ENCODE peak calls at places on chromosomes 6 and 20, in six cellular contexts. One of them, this sample, is unnamed.

GRCh38 chr6:163922562-163922961 is 508.0 kb downstream of the QKI start:
- DNase-seq in adrenal gland: no peak
- DNase-seq in GM12892: no peak
- DNase-seq in body of pancreas: no peak
- DNase-seq in esophagus muscularis mucosa: no peak
- DNase-seq in breast epithelium: no peak
- DNase-seq in this sample: no peak

GRCh38 chr6:161151660-161152526 is 122.0 kb downstream of the AGPAT4 start:
- DNase-seq in breast epithelium: no peak
- DNase-seq in body of pancreas: no peak
- DNase-seq in GM12892: no peak
- DNase-seq in esophagus muscularis mucosa: no peak
- DNase-seq in adrenal gland: no peak
- DNase-seq in this sample: no peak

GRCh38 chr6:126052485-126052884 is 66.1 kb downstream of the TRMT11 start:
- DNase-seq in body of pancreas: no peak
- DNase-seq in GM12892: no peak
- DNase-seq in adrenal gland: peak; percentile 31
- DNase-seq in esophagus muscularis mucosa: no peak
- DNase-seq in breast epithelium: no peak
- DNase-seq in this sample: peak; percentile 42

GRCh38 chr6:19837511-19838441 is 606 bp downstream of the ID4 start:
- DNase-seq in esophagus muscularis mucosa: no peak
- DNase-seq in GM12892: no peak
- DNase-seq in adrenal gland: no peak
- DNase-seq in body of pancreas: peak; percentile 60
- DNase-seq in breast epithelium: peak; percentile 37
- DNase-seq in this sample: no peak

GRCh38 chr6:105759946-105760345 is 326.2 kb upstream of the PRDM1 start:
- DNase-seq in adrenal gland: no peak
- DNase-seq in body of pancreas: no peak
- DNase-seq in esophagus muscularis mucosa: no peak
- DNase-seq in GM12892: no peak
- DNase-seq in breast epithelium: no peak
- DNase-seq in this sample: no peak

GRCh38 chr6:31203345-31203979 is 33.0 kb upstream of the POU5F1 start:
- DNase-seq in breast epithelium: peak; percentile 54
- DNase-seq in body of pancreas: peak; percentile 33
- DNase-seq in esophagus muscularis mucosa: no peak
- DNase-seq in GM12892: no peak
- DNase-seq in adrenal gland: no peak
- DNase-seq in this sample: peak; percentile 85

GRCh38 chr6:842141-842540 is 149.2 kb upstream of the EXOC2 start:
- DNase-seq in esophagus muscularis mucosa: no peak
- DNase-seq in adrenal gland: no peak
- DNase-seq in breast epithelium: no peak
- DNase-seq in GM12892: no peak
- DNase-seq in body of pancreas: no peak
- DNase-seq in this sample: no peak

GRCh38 chr6:155335265-155335664 is 21.0 kb upstream of the TFB1M start:
- DNase-seq in esophagus muscularis mucosa: no peak
- DNase-seq in breast epithelium: no peak
- DNase-seq in adrenal gland: no peak
- DNase-seq in GM12892: no peak
- DNase-seq in body of pancreas: no peak
- DNase-seq in this sample: no peak

GRCh38 chr20:46772901-46773300 is 63.5 kb downstream of the SLC2A10 start:
- DNase-seq in GM12892: no peak
- DNase-seq in esophagus muscularis mucosa: no peak
- DNase-seq in body of pancreas: no peak
- DNase-seq in breast epithelium: no peak
- DNase-seq in adrenal gland: no peak
- DNase-seq in this sample: no peak

GRCh38 chr20:61949714-61950630 is 115.7 kb downstream of the TAF4 start:
- DNase-seq in esophagus muscularis mucosa: no peak
- DNase-seq in adrenal gland: peak; percentile 9
- DNase-seq in body of pancreas: no peak
- DNase-seq in GM12892: no peak
- DNase-seq in breast epithelium: no peak
- DNase-seq in this sample: no peak

GRCh38 chr6:160306284-160306683 is 41.9 kb upstream of the SLC22A3 start:
- DNase-seq in GM12892: no peak
- DNase-seq in adrenal gland: no peak
- DNase-seq in esophagus muscularis mucosa: peak; percentile 68
- DNase-seq in body of pancreas: peak; percentile 15
- DNase-seq in breast epithelium: no peak
- DNase-seq in this sample: no peak

GRCh38 chr20:50488236-50488806 is 21.9 kb upstream of the PTPN1 start:
- DNase-seq in esophagus muscularis mucosa: no peak
- DNase-seq in breast epithelium: no peak
- DNase-seq in adrenal gland: no peak
- DNase-seq in body of pancreas: no peak
- DNase-seq in GM12892: no peak
- DNase-seq in this sample: no peak

GRCh38 chr6:148143771-148144170 is 198.9 kb upstream of the SASH1 start:
- DNase-seq in adrenal gland: no peak
- DNase-seq in body of pancreas: no peak
- DNase-seq in breast epithelium: no peak
- DNase-seq in esophagus muscularis mucosa: no peak
- DNase-seq in GM12892: no peak
- DNase-seq in this sample: no peak

GRCh38 chr6:52643158-52643557 is 27.8 kb upstream of the TMEM14A start:
- DNase-seq in breast epithelium: no peak
- DNase-seq in esophagus muscularis mucosa: no peak
- DNase-seq in adrenal gland: no peak
- DNase-seq in GM12892: no peak
- DNase-seq in body of pancreas: no peak
- DNase-seq in this sample: peak; percentile 42

GRCh38 chr6:36607782-36608386 is 13.7 kb downstream of the SRSF3 start:
- DNase-seq in adrenal gland: peak; percentile 13
- DNase-seq in GM12892: no peak
- DNase-seq in breast epithelium: no peak
- DNase-seq in body of pancreas: peak; percentile 68
- DNase-seq in esophagus muscularis mucosa: no peak
- DNase-seq in this sample: no peak
- TF ChIP-seq POLR2A in adrenal gland: no peak
- TF ChIP-seq POLR2A in GM12892: no peak
- TF ChIP-seq POLR2A in breast epithelium: no peak
- TF ChIP-seq POLR2A in body of pancreas: no peak
- TF ChIP-seq POLR2A in esophagus muscularis mucosa: no peak
- TF ChIP-seq POLR2A in this sample: no peak

GRCh38 chr6:17144016-17144415 is 42.2 kb downstream of the STMND1 start:
- DNase-seq in breast epithelium: no peak
- DNase-seq in GM12892: no peak
- DNase-seq in esophagus muscularis mucosa: no peak
- DNase-seq in body of pancreas: no peak
- DNase-seq in adrenal gland: no peak
- DNase-seq in this sample: no peak
- TF ChIP-seq POLR2A in breast epithelium: no peak
- TF ChIP-seq POLR2A in GM12892: no peak
- TF ChIP-seq POLR2A in esophagus muscularis mucosa: no peak
- TF ChIP-seq POLR2A in body of pancreas: no peak
- TF ChIP-seq POLR2A in adrenal gland: no peak
- TF ChIP-seq POLR2A in this sample: no peak

GRCh38 chr6:26457796-26458688 is at the start of gene BTN2A1:
- DNase-seq in body of pancreas: peak; percentile 84
- DNase-seq in adrenal gland: peak; percentile 88
- DNase-seq in esophagus muscularis mucosa: peak; percentile 95
- DNase-seq in GM12892: peak; percentile 66
- DNase-seq in breast epithelium: peak; percentile 83
- DNase-seq in this sample: peak; percentile 79
- TF ChIP-seq POLR2A in body of pancreas: no peak
- TF ChIP-seq POLR2A in adrenal gland: peak; percentile 68
- TF ChIP-seq POLR2A in esophagus muscularis mucosa: no peak
- TF ChIP-seq POLR2A in GM12892: peak; percentile 48
- TF ChIP-seq POLR2A in breast epithelium: peak; percentile 36
- TF ChIP-seq POLR2A in this sample: peak; percentile 28

GRCh38 chr20:49285233-49285668 is 7.4 kb upstream of the ZNFX1 start:
- DNase-seq in body of pancreas: no peak
- DNase-seq in esophagus muscularis mucosa: no peak
- DNase-seq in GM12892: no peak
- DNase-seq in adrenal gland: no peak
- DNase-seq in breast epithelium: no peak
- DNase-seq in this sample: no peak
- TF ChIP-seq POLR2A in body of pancreas: no peak
- TF ChIP-seq POLR2A in esophagus muscularis mucosa: no peak
- TF ChIP-seq POLR2A in GM12892: no peak
- TF ChIP-seq POLR2A in adrenal gland: no peak
- TF ChIP-seq POLR2A in breast epithelium: no peak
- TF ChIP-seq POLR2A in this sample: no peak

GRCh38 chr6:4905858-4906257 is 98.0 kb downstream of the RPP40 start:
- DNase-seq in adrenal gland: no peak
- DNase-seq in esophagus muscularis mucosa: no peak
- DNase-seq in body of pancreas: no peak
- DNase-seq in breast epithelium: no peak
- DNase-seq in GM12892: no peak
- DNase-seq in this sample: peak; percentile 39

GRCh38 chr6:4906293-4906941 is 97.4 kb downstream of the RPP40 start:
- DNase-seq in body of pancreas: no peak
- DNase-seq in esophagus muscularis mucosa: peak; percentile 74
- DNase-seq in GM12892: no peak
- DNase-seq in breast epithelium: no peak
- DNase-seq in adrenal gland: peak; percentile 32
- DNase-seq in this sample: peak; percentile 38

GRCh38 chr6:4907602-4908001 is 96.2 kb downstream of the RPP40 start:
- DNase-seq in esophagus muscularis mucosa: no peak
- DNase-seq in GM12892: no peak
- DNase-seq in breast epithelium: no peak
- DNase-seq in adrenal gland: no peak
- DNase-seq in body of pancreas: no peak
- DNase-seq in this sample: no peak

GRCh38 chr6:4908062-4908461 is 95.8 kb downstream of the RPP40 start:
- DNase-seq in GM12892: no peak
- DNase-seq in breast epithelium: no peak
- DNase-seq in esophagus muscularis mucosa: peak; percentile 81
- DNase-seq in body of pancreas: no peak
- DNase-seq in adrenal gland: no peak
- DNase-seq in this sample: no peak

GRCh38 chr6:4906942-4907300 is 96.9 kb downstream of the RPP40 start:
- DNase-seq in adrenal gland: no peak
- DNase-seq in esophagus muscularis mucosa: peak; percentile 53
- DNase-seq in breast epithelium: no peak
- DNase-seq in body of pancreas: peak; percentile 19
- DNase-seq in GM12892: no peak
- DNase-seq in this sample: peak; percentile 79
- TF ChIP-seq POLR2A in adrenal gland: no peak
- TF ChIP-seq POLR2A in esophagus muscularis mucosa: no peak
- TF ChIP-seq POLR2A in breast epithelium: no peak
- TF ChIP-seq POLR2A in body of pancreas: no peak
- TF ChIP-seq POLR2A in GM12892: no peak
- TF ChIP-seq POLR2A in this sample: no peak

GRCh38 chr6:89828988-89829590 is 591 bp upstream of the CASP8AP2 start:
- DNase-seq in GM12892: no peak
- DNase-seq in body of pancreas: peak; percentile 20
- DNase-seq in adrenal gland: no peak
- DNase-seq in esophagus muscularis mucosa: no peak
- DNase-seq in breast epithelium: no peak
- DNase-seq in this sample: no peak
- TF ChIP-seq POLR2A in GM12892: no peak
- TF ChIP-seq POLR2A in body of pancreas: no peak
- TF ChIP-seq POLR2A in adrenal gland: peak; percentile 67
- TF ChIP-seq POLR2A in esophagus muscularis mucosa: no peak
- TF ChIP-seq POLR2A in breast epithelium: no peak
- TF ChIP-seq POLR2A in this sample: peak; percentile 92

This sample was measured in erythroblast.